ENCODE peak calls at places on chromosomes 5 and 9, in four cellular contexts. B, E, I and N are unnamed samples.

GRCh38 chr9:130286072-130286770 is 20.7 kb downstream of the HMCN2 start:
- DNase-seq in E (no peak), B (no peak), I (no peak), N (no peak)

GRCh38 chr9:34892886-34893285 is 65.2 kb upstream of the PHF24 start:
- DNase-seq in E (no peak), B (no peak), I (no peak), N (no peak)

GRCh38 chr5:40960027-40960426 is 50.7 kb downstream of the C7 start:
- DNase-seq in E (no peak), I (no peak), B (no peak), N (no peak)

GRCh38 chr9:5556101-5556500 is 45.8 kb downstream of the PDCD1LG2 start:
- DNase-seq in B (no peak), I (no peak), E (no peak), N (no peak)

GRCh38 chr5:15406478-15406877 is 93.5 kb upstream of the FBXL7 start:
- DNase-seq in I (no peak), E (no peak), B (no peak), N (no peak)

GRCh38 chr5:33901176-33901575 is 9.4 kb upstream of the ADAMTS12 start:
- DNase-seq in I (no peak), E (no peak), B (peak; percentile 48), N (no peak)

GRCh38 chr5:59773286-59773685 is 120.2 kb downstream of the PDE4D start:
- DNase-seq in E (no peak), I (peak; percentile 81), B (no peak), N (no peak)

GRCh38 chr5:64323591-64323990 is 157.9 kb downstream of the RNF180 start:
- DNase-seq in B (no peak), E (no peak), I (no peak), N (no peak)

GRCh38 chr5:52469420-52469819 is 318.3 kb upstream of the ITGA1 start:
- DNase-seq in E (no peak), I (no peak), B (no peak), N (no peak)

GRCh38 chr5:129960831-129961230 is 56.6 kb downstream of the CHSY3 start:
- DNase-seq in E (no peak), B (no peak), I (no peak), N (no peak)

GRCh38 chr5:176725521-176725920 is 78.2 kb downstream of the TSPAN17 start:
- DNase-seq in E (no peak), I (no peak), B (no peak), N (no peak)

GRCh38 chr5:54637654-54638053 is 120.1 kb downstream of the SNX18 start:
- DNase-seq in B (no peak), I (no peak), E (no peak), N (no peak)

GRCh38 chr5:158987231-158987630 is 112.5 kb downstream of the EBF1 start:
- DNase-seq in I (no peak), B (no peak), E (no peak), N (no peak)

GRCh38 chr5:84494453-84494852 is 109.8 kb upstream of the EDIL3 start:
- DNase-seq in I (no peak), E (no peak), B (peak; percentile 63), N (peak; percentile 67)

GRCh38 chr5:62144395-62145022 is 161.5 kb upstream of the KIF2A start:
- DNase-seq in I (no peak), B (no peak), E (no peak), N (no peak)

GRCh38 chr9:27351438-27351837 is 54.5 kb upstream of the EQTN start:
- DNase-seq in E (no peak), B (no peak), I (no peak), N (no peak)

GRCh38 chr9:109118802-109119438 is 827 bp downstream of the TMEM245 start:
- DNase-seq in E (no peak), I (peak; percentile 54), B (no peak), N (no peak)
- H3K27ac ChIP-seq in E (peak overlapping the region; percentile 89), I (peak overlapping the region; percentile 88), B (no peak overlapping the region), N (peak overlapping the region; percentile 79)

GRCh38 chr5:157513182-157513581 is 53.2 kb downstream of the NIPAL4 start:
- DNase-seq in I (no peak), B (no peak), E (no peak), N (no peak)

GRCh38 chr5:157516626-157517325 is 56.8 kb downstream of the NIPAL4 start:
- DNase-seq in I (peak; percentile 16), B (peak; percentile 86), E (no peak), N (no peak)

GRCh38 chr5:157518963-157519362 is 56.6 kb downstream of the ADAM19 start:
- DNase-seq in B (no peak), I (no peak), E (no peak), N (no peak)

GRCh38 chr5:157514974-157515373 is 55.0 kb downstream of the NIPAL4 start:
- DNase-seq in I (no peak), E (no peak), B (no peak), N (no peak)

GRCh38 chr5:157516016-157516415 is 56.0 kb downstream of the NIPAL4 start:
- DNase-seq in E (no peak), I (peak; percentile 25), B (peak; percentile 53), N (no peak)
- H3K27ac ChIP-seq in E (peak overlapping the region; percentile 66), I (no peak overlapping the region), B (peak overlapping the region; percentile 95), N (no peak overlapping the region)

DNA sequence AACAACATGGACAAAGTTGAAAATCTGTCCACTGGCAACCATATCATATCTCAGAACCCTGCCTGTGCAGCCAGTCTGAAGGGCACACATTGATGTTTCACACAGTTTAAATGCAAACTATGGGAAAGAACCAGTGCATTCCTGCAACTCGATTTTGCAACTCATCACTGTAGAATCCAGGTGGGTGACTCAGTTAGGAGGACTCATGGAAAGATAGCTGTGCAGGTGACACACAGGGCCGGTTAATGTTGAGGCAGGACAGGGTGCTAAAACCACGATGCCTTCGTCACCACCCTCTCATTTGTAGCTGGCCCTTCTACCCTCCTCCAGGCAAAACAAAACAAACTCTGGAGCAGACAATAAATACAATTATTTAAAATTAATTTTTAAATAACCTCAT is 62.8 kb downstream of the TLE1 start:
- DNase-seq in E (no peak), I (peak; percentile 97), B (no peak), N (peak; percentile 98)
- H3K27ac ChIP-seq in E (no peak overlapping the region), I (no peak overlapping the region), B (no peak overlapping the region), N (peak overlapping the region; percentile 79)

GRCh38 chr5:109413463-109413862 is 3.7 kb upstream of the PJA2 start:
- DNase-seq in I (no peak), E (no peak), B (no peak), N (no peak)
- H3K27ac ChIP-seq in I (no peak overlapping the region), E (no peak overlapping the region), B (no peak overlapping the region), N (no peak overlapping the region)